ENCODE peak calls at places on chromosomes 13 and 19, in ten cellular contexts. T is tibial artery, S is brain microvascular endothelial cell, U is uterus, E is colonic mucosa, D is endodermal cell, J is AG04450, H is heart right ventricle, Y is PC-3, B is IMR-90. P is an unnamed sample.

GRCh38 chr13:50375792-50376191 is 360.5 kb downstream of the KCNRG start:
- DNase-seq in U (no peak), D (no peak), S (peak), B (peak), H (no peak), Y (peak), T (no peak), J (no peak), E (no peak), P (no peak)

GRCh38 chr19:14318873-14319272 is 62.4 kb upstream of the ADGRE5 start:
- DNase-seq in J (no peak), S (no peak), B (no peak), H (no peak), U (no peak), D (peak), Y (no peak), T (no peak), E (peak), P (no peak)

GRCh38 chr19:18017275-18018083 is 9.5 kb downstream of the ARRDC2 start:
- DNase-seq in B (no peak), D (no peak), E (no peak), T (peak), S (no peak), J (no peak), Y (no peak), U (no peak), H (peak), P (no peak)

GRCh38 chr19:4909897-4910593 is 744 bp downstream of the UHRF1 start:
- DNase-seq in E (peak), S (peak), T (peak), U (peak), J (peak), B (peak), H (peak), Y (peak), D (peak), P (peak)

GRCh38 chr19:18340237-18340989 is at the start of gene PGPEP1:
- DNase-seq in U (peak), B (peak), S (no peak), Y (peak), D (peak), J (no peak), H (peak), E (peak), T (peak), P (peak)

GRCh38 chr19:3389876-3390361 is 23.5 kb downstream of the NFIC start:
- DNase-seq in T (no peak), J (no peak), Y (no peak), S (no peak), H (no peak), E (peak), B (peak), D (peak), U (no peak), P (no peak)

GRCh38 chr13:57632276-57633140 is 964 bp downstream of the PCDH17 start:
- DNase-seq in U (no peak), J (no peak), S (no peak), E (no peak), D (peak), T (peak), B (no peak), Y (no peak), H (peak), P (peak)

GRCh38 chr19:54201172-54201701 is 579 bp downstream of the RPS9 start:
- DNase-seq in T (no peak), B (no peak), S (no peak), D (no peak), H (no peak), U (no peak), J (no peak), E (no peak), Y (peak), P (no peak)

GRCh38 chr19:46471116-46471733 is at the start of gene PNMA8A:
- DNase-seq in T (peak), J (no peak), Y (no peak), S (peak), H (peak), B (peak), D (peak), E (no peak), U (peak), P (peak)

GRCh38 chr13:45473627-45474026 is 8.9 kb downstream of the COG3 start:
- DNase-seq in D (peak), J (no peak), S (peak), H (no peak), T (no peak), U (no peak), E (no peak), B (no peak), Y (no peak), P (no peak)

GRCh38 chr13:99995503-99996176 is 14.1 kb downstream of the ZIC2 start:
- DNase-seq in S (no peak), D (peak), T (no peak), Y (no peak), J (no peak), U (no peak), B (no peak), E (no peak), H (no peak), P (no peak)

DNA sequence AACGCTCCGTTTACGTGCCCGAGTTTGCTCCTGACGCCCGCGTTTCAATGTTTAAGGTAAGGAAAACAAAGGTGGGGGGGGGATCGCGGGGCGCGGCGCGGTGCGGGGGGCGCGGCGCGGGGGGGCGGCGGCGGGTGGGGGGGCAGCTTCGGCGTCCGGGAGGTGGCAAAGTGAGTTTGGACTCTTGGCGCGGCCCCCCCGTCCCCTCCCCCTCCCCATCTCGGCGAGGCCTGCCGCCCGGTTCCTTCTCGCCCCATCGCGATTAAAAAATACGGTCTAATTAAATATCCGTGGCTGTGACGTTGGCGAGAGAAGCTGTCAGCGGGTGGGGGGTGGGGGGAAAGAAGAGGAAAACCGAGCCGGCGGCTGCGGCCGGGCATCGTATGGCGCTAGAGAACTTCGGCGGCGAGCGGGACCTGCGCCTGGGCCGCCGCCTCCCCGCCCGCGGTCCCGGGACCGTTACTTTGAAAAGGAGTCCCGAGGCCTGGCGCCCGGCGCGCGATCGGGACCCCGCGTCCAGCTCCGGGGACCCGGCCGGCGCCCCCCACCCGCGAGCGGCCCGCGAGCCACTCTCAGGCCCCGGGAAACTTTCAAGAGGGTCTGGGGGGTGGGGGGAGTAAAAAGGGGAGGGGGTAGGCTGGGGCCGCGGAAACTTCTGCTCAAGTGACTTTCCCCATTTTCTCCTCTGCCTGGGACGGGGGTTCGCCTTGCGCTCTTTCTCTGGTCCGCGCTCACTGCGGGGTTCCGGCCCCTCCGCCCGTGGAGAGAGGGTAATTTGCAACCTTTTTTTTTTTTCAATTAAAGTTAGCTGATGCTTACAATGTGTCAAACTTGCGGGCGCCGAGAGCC is 146.3 kb upstream of the ZNF536 start:
- DNase-seq in B (no peak), Y (no peak), S (no peak), D (no peak), E (no peak), J (no peak), H (no peak), U (no peak), T (no peak), P (no peak)
- H3K27ac ChIP-seq in B (no peak), Y (no peak), S (no peak), D (no peak), E (no peak), J (no peak), H (no peak), U (no peak), T (no peak), P (peak)

DNA sequence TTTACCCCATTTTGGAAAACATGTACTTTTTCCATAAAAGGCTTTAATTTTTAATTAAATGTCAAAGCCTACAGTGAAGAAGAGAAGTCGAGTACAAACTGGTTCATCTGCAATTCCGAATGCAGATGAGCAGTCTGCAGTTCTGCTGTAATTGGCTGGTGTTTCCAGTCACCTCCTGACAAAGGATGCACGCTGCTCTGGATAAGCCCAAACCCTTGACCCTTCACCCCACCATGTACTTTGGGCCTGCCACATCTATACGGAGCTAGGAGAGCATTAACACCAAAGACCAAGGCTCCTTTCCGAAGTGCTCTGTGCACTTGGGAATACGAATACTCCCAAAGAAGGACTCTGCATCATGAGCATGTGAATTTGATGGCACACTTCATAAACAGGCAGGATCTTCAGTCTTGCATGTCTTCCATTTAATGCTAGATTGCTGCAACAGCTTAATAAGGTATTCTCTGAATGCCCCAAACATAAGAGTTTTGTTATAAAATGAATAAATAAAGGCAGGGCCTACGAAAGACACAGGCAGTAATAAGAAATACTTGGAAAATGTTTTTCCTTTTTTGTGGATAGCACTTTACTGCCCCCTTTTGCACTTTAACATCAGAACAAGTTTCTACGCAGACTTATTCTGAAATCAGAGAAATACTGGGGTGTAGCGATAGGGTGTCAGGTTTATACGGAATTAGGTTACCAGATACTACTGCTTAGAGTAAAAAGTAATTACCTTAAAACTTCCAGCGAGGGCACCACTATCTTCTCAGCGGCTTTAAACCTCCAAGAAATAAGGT is 15.1 kb downstream of the EFNB2 start:
- DNase-seq in B (peak), H (no peak), S (no peak), J (no peak), Y (peak), T (no peak), D (no peak), E (no peak), U (no peak), P (no peak)
- TF ChIP-seq CTCF in B (peak), H (peak), S (peak), J (peak), Y (peak), T (peak), D (peak), E (peak), U (peak), P (peak)

DNA sequence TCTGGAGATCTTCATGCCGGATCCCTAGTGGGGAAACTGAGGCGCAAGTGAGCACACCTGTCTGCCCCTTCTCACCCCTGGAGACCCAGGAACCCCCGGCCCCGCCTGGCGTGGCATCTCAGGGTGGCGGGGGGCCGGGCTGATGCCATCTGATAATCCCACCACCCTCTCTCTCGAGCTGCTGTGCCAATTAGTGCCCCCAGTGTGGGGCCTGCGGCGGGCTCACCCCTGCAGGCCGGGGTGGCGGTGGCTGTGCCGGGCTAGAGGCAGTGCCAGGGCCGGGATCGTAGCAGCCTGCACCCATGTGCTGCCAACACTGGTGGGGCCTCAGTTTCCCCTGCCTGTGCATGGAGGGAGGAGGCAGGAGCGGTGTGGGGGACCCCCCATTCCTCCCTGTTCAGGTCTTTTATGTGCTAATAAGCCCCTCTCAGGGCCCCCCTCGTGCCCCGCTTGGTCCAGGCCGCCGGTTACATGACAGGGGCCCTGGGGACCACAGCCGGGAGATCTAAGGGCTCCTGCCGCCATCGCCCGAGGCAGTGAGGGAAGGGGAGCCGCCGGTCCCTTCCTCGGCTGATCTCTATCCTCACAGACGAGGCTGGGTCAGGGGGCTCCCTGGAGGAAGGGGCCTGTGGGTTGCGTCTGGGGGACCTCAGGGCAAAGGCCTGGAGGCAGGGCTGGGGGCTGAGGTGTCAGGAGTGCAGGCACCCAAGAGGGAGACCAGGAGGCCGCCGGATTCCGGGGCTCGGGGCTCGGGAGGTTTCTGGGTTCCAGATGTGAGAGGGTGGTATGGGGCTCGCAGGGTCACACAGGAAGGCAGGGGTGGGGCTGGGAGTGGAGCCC is 8.3 kb downstream of the EFNA2 start:
- DNase-seq in S (no peak), Y (no peak), E (no peak), B (no peak), J (no peak), H (no peak), D (no peak), U (no peak), T (no peak), P (no peak)
- H3K4me3 ChIP-seq in S (no peak), Y (no peak), E (no peak), B (no peak), J (no peak), H (no peak), D (no peak), U (no peak), T (no peak), P (no peak)

DNA sequence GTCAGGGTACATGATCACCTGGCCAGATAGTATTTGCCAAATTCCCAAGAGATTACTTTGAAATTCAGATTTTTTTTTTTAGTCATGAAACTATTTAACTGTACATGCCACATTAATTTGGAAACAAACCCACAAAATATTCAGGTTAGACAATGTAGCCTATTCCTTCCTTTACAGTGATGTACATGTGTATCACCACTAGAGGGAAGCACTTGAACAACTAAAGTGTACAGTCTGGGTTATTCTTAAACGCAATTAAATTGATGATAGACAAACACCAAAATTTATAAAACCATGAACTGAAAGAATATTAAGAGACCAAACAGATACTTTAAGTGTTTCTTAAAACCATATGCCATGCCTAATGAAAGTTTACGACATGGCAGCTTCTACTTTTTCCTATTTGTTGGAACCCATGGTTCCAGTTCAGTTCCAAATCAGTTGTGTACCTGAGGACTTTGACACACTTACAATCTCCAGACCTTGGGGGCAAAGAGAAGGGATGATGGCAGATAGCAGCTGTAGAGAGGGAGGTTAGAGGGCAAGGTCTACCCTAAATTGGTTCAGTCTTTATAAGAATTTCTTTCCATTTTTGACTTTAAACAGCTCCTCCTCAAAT is 52.8 kb downstream of the TNFSF13B start:
- DNase-seq in T (no peak), B (peak), D (no peak), H (no peak), Y (peak), J (peak), S (peak), U (no peak), E (no peak), P (no peak)
- H3K27ac ChIP-seq in T (no peak), B (no peak), D (no peak), H (no peak), Y (no peak), J (no peak), S (no peak), U (no peak), E (no peak), P (no peak)